ENCODE peak calls at places on chromosomes 12 and 14, in five cellular contexts. R, F, B, P and K are unnamed samples.

GRCh38 chr14:68283378-68284123 is 464.0 kb downstream of the RAD51B start:
- DNase-seq in F (no peak), R (no peak), B (no peak), P (peak; percentile 62), K (no peak)

GRCh38 chr14:38389666-38390065 is 133.8 kb upstream of the CLEC14A start:
- DNase-seq in R (no peak), B (no peak), F (no peak), P (no peak), K (no peak)

GRCh38 chr14:33451211-33451610 is 499.7 kb downstream of the EGLN3 start:
- DNase-seq in R (no peak), F (no peak), P (no peak), B (no peak), K (no peak)

GRCh38 chr12:96811083-96811482 is 96.0 kb upstream of the NEDD1 start:
- DNase-seq in P (no peak), R (peak; percentile 66), F (peak; percentile 92), B (no peak), K (no peak)

GRCh38 chr12:67070307-67070600 is 198.9 kb upstream of the CAND1 start:
- DNase-seq in B (no peak), P (no peak), R (peak; percentile 48), F (no peak), K (no peak)

GRCh38 chr12:125755512-125755911 is 690.3 kb downstream of the AACS start:
- DNase-seq in F (no peak), R (no peak), B (no peak), P (no peak), K (no peak)

GRCh38 chr12:21711376-21711775 is 53.7 kb upstream of the LDHB start:
- DNase-seq in F (no peak), B (no peak), P (no peak), R (no peak), K (no peak)

GRCh38 chr12:120639771-120640721 is at the start of gene CABP1:
- DNase-seq in B (no peak), R (no peak), P (peak; percentile 60), F (no peak), K (peak; percentile 69)

GRCh38 chr12:99746538-99746937 is 99.0 kb downstream of the GARIN6 start:
- DNase-seq in B (no peak), P (no peak), R (no peak), F (peak; percentile 3), K (no peak)

GRCh38 chr12:6963016-6963731 is 7.3 kb downstream of the PHB2 start:
- DNase-seq in P (peak; percentile 66), B (no peak), R (peak; percentile 89), F (no peak), K (no peak)

GRCh38 chr14:101772770-101773169 is 11.3 kb downstream of the PPP2R5C start:
- DNase-seq in B (no peak), F (no peak), P (no peak), R (peak; percentile 100), K (no peak)

GRCh38 chr12:109797905-109798669 is 35.1 kb downstream of the TRPV4 start:
- DNase-seq in F (peak; percentile 46), B (no peak), R (no peak), P (no peak), K (no peak)

GRCh38 chr14:68297871-68298468 is 478.4 kb downstream of the RAD51B start:
- DNase-seq in P (no peak), B (no peak), R (no peak), F (peak; percentile 55), K (no peak)

GRCh38 chr12:132169376-132169775 is 25.1 kb downstream of the NOC4L start:
- DNase-seq in P (peak; percentile 35), B (no peak), F (no peak), R (no peak), K (peak; percentile 89)

GRCh38 chr12:75438052-75438754 is 42.4 kb upstream of the GLIPR1 start:
- DNase-seq in F (no peak), B (no peak), P (no peak), R (no peak), K (no peak)

GRCh38 chr12:130701402-130701744 is 14.7 kb downstream of the RIMBP2 start:
- DNase-seq in P (no peak), R (no peak), B (no peak), F (no peak), K (no peak)

GRCh38 chr12:112837629-112838191 is 46.2 kb downstream of the RPH3A start:
- DNase-seq in P (no peak), R (peak; percentile 59), F (peak; percentile 90), B (no peak), K (no peak)

GRCh38 chr12:102879144-102879763 is 37.8 kb downstream of the PAH start:
- DNase-seq in B (peak; percentile 69), R (peak; percentile 63), F (peak; percentile 91), P (peak; percentile 57), K (no peak)

GRCh38 chr14:59187802-59188460 is 536 bp upstream of the DAAM1 start:
- DNase-seq in P (peak; percentile 61), B (peak; percentile 24), F (peak; percentile 10), R (no peak), K (no peak)

GRCh38 chr14:74299061-74299545 is 3.6 kb downstream of the ABCD4 start:
- DNase-seq in P (no peak), B (no peak), F (no peak), R (no peak), K (no peak)

GRCh38 chr14:68395585-68395984 is 397.3 kb downstream of the ZFP36L1 start:
- DNase-seq in R (no peak), P (no peak), B (no peak), F (peak; percentile 33), K (no peak)

GRCh38 chr12:108765289-108765764 is 34.0 kb upstream of the CORO1C start:
- DNase-seq in B (no peak), R (no peak), F (no peak), P (peak; percentile 7), K (no peak)

GRCh38 chr12:58419182-58419760 is 477.9 kb downstream of the ATP23 start:
- DNase-seq in F (no peak), B (no peak), P (no peak), R (no peak), K (peak; percentile 61)

GRCh38 chr12:57152408-57153038 is 5.1 kb upstream of the LRP1-AS start:
- DNase-seq in F (no peak), P (no peak), R (no peak), B (peak; percentile 78), K (no peak)

GRCh38 chr12:75823475-75823874 is 208.1 kb downstream of the PHLDA1 start:
- DNase-seq in R (no peak), P (no peak), B (no peak), F (no peak), K (no peak)

GRCh38 chr12:79409562-79409961 is 281.2 kb downstream of the PAWR start:
- DNase-seq in F (no peak), B (no peak), P (no peak), R (no peak), K (no peak)

GRCh38 chr12:24742378-24742777 is 206.5 kb downstream of the BCAT1 start:
- DNase-seq in P (no peak), B (peak; percentile 43), R (no peak), F (no peak), K (no peak)
- TF ChIP-seq CTCF in P (no peak), B (no peak), R (no peak), F (no peak), K (no peak)

GRCh38 chr14:99286761-99287160 is 14.8 kb upstream of the BCL11B start:
- DNase-seq in P (no peak), R (no peak), B (no peak), F (no peak), K (no peak)
- TF ChIP-seq CTCF in P (no peak), R (no peak), B (no peak), F (no peak), K (no peak)

GRCh38 chr14:77033622-77034521 is 5.4 kb upstream of the IRF2BPL start:
- DNase-seq in P (peak; percentile 88), R (peak; percentile 94), B (peak; percentile 67), F (peak; percentile 94), K (peak; percentile 96)
- TF ChIP-seq CTCF in P (no peak), R (peak; percentile 17), B (no peak), F (no peak), K (no peak)

GRCh38 chr12:14454098-14454907 is 88.8 kb downstream of the ATF7IP start:
- DNase-seq in R (no peak), F (peak; percentile 68), B (no peak), P (no peak), K (no peak)
- TF ChIP-seq CTCF in R (peak; percentile 60), F (peak; percentile 36), B (peak; percentile 8), P (no peak), K (peak; percentile 65)